ENCODE peak calls at places on chromosomes 16 and 17, in ten cellular contexts. N, Z, H, J, W, V, X, Y, S and D are unnamed samples.

GRCh38 chr16:55273959-55274358 is 50.0 kb upstream of the IRX6 start:
- DNase-seq in J (no peak), H (no peak), Z (no peak), S (no peak), Y (peak; percentile 42), W (no peak), V (no peak), X (no peak), N (no peak), D (no peak)

GRCh38 chr17:51119415-51120356 is 982 bp downstream of the SPAG9 start:
- DNase-seq in J (peak; percentile 44), V (peak; percentile 65), W (peak; percentile 81), X (peak; percentile 27), H (no peak), N (peak; percentile 54), Y (peak; percentile 91), S (peak; percentile 39), Z (peak; percentile 71), D (peak; percentile 82)

GRCh38 chr17:70168979-70169706 is at the start of gene KCNJ2:
- DNase-seq in Z (peak; percentile 88), X (peak; percentile 84), H (no peak), W (peak; percentile 91), J (peak; percentile 92), V (peak; percentile 3), S (peak; percentile 93), N (peak; percentile 91), Y (peak; percentile 95), D (peak; percentile 84)

GRCh38 chr16:83651871-83652270 is 155.9 kb upstream of the HSBP1 start:
- DNase-seq in S (no peak), Y (no peak), X (no peak), V (no peak), W (no peak), N (no peak), H (no peak), Z (no peak), J (no peak), D (no peak)

GRCh38 chr17:37839196-37839978 is 84.8 kb upstream of the TBC1D3K start:
- DNase-seq in N (no peak), W (no peak), X (no peak), S (no peak), V (no peak), Z (no peak), H (no peak), J (no peak), Y (no peak), D (no peak)

GRCh38 chr17:41687828-41688640 is 651 bp upstream of the EIF1 start:
- DNase-seq in V (peak; percentile 74), Z (peak; percentile 48), H (no peak), S (peak; percentile 71), W (peak; percentile 81), X (no peak), J (peak; percentile 65), Y (no peak), N (peak; percentile 73), D (no peak)

GRCh38 chr16:35221482-35222185 is 1762.2 kb downstream of the TP53TG3F start:
- DNase-seq in Y (peak; percentile 89), S (no peak), N (no peak), V (peak; percentile 27), J (no peak), Z (no peak), H (no peak), X (no peak), W (no peak), D (no peak)

GRCh38 chr17:49457564-49458535 is 37.2 kb upstream of the NGFR start:
- DNase-seq in Z (no peak), X (no peak), V (no peak), J (no peak), H (no peak), W (no peak), Y (no peak), N (no peak), S (no peak), D (no peak)

GRCh38 chr17:15260376-15261062 is 4.6 kb downstream of the PMP22 start:
- DNase-seq in H (no peak), Z (peak; percentile 92), Y (peak; percentile 97), X (peak; percentile 79), S (peak; percentile 82), N (peak; percentile 85), W (peak; percentile 97), V (peak; percentile 35), J (peak; percentile 84), D (peak; percentile 89)

GRCh38 chr17:4947411-4948165 is 742 bp downstream of the PFN1 start:
- DNase-seq in V (peak; percentile 50), S (peak; percentile 62), H (no peak), J (peak; percentile 70), N (peak; percentile 81), Z (peak; percentile 74), Y (no peak), X (peak; percentile 67), W (peak; percentile 82), D (no peak)

GRCh38 chr17:47099451-47099986 is 89.6 kb downstream of the CDC27 start:
- DNase-seq in Z (no peak), S (no peak), V (no peak), W (no peak), Y (no peak), H (no peak), J (no peak), X (no peak), N (peak; percentile 11), D (no peak)

GRCh38 chr16:56195151-56195550 is 3.9 kb downstream of the GNAO1 start:
- DNase-seq in H (no peak), X (no peak), Z (no peak), V (no peak), J (no peak), S (no peak), N (no peak), Y (no peak), W (no peak), D (no peak)

GRCh38 chr16:89723279-89724250 is 2.2 kb downstream of the ZNF276 start:
- DNase-seq in V (no peak), H (no peak), Z (no peak), Y (no peak), S (peak; percentile 41), N (peak; percentile 57), W (peak; percentile 77), J (peak; percentile 45), X (no peak), D (no peak)

GRCh38 chr16:89720520-89720858 is 209 bp downstream of the VPS9D1 start:
- DNase-seq in V (peak; percentile 66), X (no peak), Z (peak; percentile 85), W (no peak), N (peak; percentile 75), S (no peak), H (no peak), J (peak; percentile 52), Y (peak; percentile 90), D (no peak)

GRCh38 chr16:89722392-89723278 is 1.3 kb downstream of the ZNF276 start:
- DNase-seq in Y (no peak), S (peak; percentile 94), H (no peak), V (no peak), Z (peak; percentile 62), N (peak; percentile 93), X (no peak), W (peak; percentile 77), J (peak; percentile 83), D (peak; percentile 87)

GRCh38 chr16:89721644-89722391 is 481 bp downstream of the ZNF276 start:
- DNase-seq in W (no peak), X (no peak), V (no peak), Z (no peak), J (peak; percentile 70), H (no peak), N (peak; percentile 83), Y (peak; percentile 91), S (peak; percentile 80), D (no peak)

DNA sequence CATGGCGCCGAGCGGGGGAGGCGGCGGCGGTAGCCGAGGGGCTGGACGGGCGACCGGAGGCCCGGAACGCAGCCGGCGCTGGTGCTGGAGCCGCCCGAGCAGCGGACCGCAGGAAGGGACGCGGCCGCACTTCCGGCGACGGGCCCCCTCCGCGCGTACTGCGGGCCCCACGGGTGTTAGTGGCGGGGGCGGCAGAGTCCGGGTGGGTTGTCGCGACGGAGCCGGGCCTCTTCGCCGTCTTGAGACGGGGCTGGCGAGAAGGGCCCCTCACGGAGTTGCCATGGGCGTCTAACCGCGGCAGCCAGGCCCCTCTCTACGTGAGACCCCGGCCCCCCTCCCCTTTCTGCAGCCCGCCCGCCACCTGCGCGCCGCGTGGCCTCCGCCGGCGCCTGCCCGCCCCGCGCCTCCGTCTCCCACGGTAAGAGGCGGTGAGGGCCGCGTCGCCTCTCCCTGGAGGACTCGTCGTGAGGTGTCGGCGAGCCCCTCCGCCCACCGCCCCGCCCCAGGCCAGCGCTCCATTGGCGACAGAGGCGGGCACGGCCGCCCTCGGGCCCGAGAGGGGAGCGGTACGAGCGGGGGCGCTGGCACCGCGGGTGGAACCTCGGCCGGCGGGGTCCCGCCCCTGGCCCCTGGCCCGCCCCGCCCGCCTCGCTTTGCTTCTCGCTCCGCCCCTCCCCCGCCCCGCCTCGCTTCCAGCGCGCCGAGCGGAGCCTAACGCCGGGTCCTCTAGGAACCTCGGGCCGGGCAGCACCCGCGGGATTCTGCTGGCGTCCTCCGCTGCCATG is at the start of the genes VPS9D1 and ZNF276:
- DNase-seq in S (peak; percentile 85), W (peak; percentile 88), X (peak; percentile 81), Z (peak; percentile 89), J (peak; percentile 86), H (no peak), V (peak; percentile 65), Y (peak; percentile 93), N (peak; percentile 88), D (peak; percentile 86)
- TF ChIP-seq POLR2A in S (peak; percentile 56), W (peak; percentile 37), X (peak; percentile 52), Z (peak; percentile 67), J (no peak), H (peak; percentile 81), V (peak; percentile 63), Y (peak; percentile 37), N (peak; percentile 34), D (peak; percentile 12)

DNA sequence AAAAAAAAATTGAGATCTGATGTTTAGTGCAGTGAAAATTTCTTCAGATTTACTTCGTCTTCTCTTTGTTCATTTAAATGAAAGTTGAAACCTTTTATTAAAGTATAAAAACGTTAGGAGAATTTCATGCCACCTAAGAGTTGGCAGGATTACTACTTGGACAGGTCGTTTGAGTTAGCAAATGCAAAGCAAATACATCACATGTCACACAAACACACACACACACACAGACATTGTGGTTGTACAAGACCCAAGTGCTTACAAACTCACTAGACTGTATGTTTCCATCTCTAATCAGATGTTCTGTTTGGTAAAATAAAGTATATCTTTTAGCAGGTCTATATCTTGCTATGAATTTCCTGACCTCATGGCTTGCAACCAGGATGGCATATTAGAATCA is 185.6 kb upstream of the COX10 start:
- DNase-seq in S (no peak), N (no peak), W (no peak), Z (no peak), Y (no peak), X (no peak), V (no peak), H (no peak), J (no peak), D (no peak)
- TF ChIP-seq EP300 in S (no peak), N (no peak), W (no peak), Z (no peak), Y (no peak), X (no peak), V (no peak), H (no peak), J (no peak), D (no peak)

GRCh38 chr16:11204513-11205047 is 51.4 kb downstream of the SOCS1 start:
- DNase-seq in Y (no peak), J (no peak), X (no peak), N (no peak), Z (no peak), V (no peak), S (no peak), W (no peak), H (no peak), D (no peak)
- TF ChIP-seq POLR2AphosphoS5 in Y (no peak), J (no peak), X (no peak), N (no peak), Z (no peak), V (no peak), S (no peak), W (no peak), H (no peak), D (no peak)

GRCh38 chr16:86157616-86158247 is 258.8 kb downstream of the IRF8 start:
- DNase-seq in W (no peak), Z (no peak), V (no peak), Y (no peak), X (no peak), S (no peak), N (no peak), H (no peak), J (no peak), D (no peak)
- TF ChIP-seq POLR2A in W (no peak), Z (no peak), V (no peak), Y (no peak), X (no peak), S (no peak), N (no peak), H (no peak), J (no peak), D (no peak)